ENCODE peak calls at places on chromosomes 1 and 21, in eight cellular contexts. J is right atrium auricular region; U is heart left ventricle; W is psoas muscle; S is RWPE2; Q is uterus; P is CD8-positive, alpha-beta T cell; C is choroid plexus epithelial cell. K is an unnamed sample.

GRCh38 chr1:182339684-182340083 is 51.9 kb downstream of the GLUL start:
- DNase-seq in W (no peak), U (no peak), S (no peak), C (no peak), J (no peak), Q (no peak), P (no peak), K (no peak)

GRCh38 chr1:75542818-75543570 is 67.9 kb downstream of the SLC44A5 start:
- DNase-seq in Q (no peak), S (no peak), P (no peak), U (no peak), J (no peak), W (no peak), C (peak), K (no peak)

GRCh38 chr1:59595774-59596173 is 219.0 kb upstream of the HOOK1 start:
- DNase-seq in Q (no peak), U (no peak), W (no peak), C (peak), S (no peak), J (no peak), P (no peak), K (no peak)

GRCh38 chr1:46302091-46303037 is 1.1 kb downstream of the LRRC41 start:
- DNase-seq in W (peak), C (peak), Q (peak), J (no peak), S (no peak), U (peak), P (peak), K (peak)

GRCh38 chr1:8116892-8117262 is 90.8 kb upstream of the ERRFI1 start:
- DNase-seq in W (peak), P (no peak), Q (peak), U (peak), J (peak), S (no peak), C (peak), K (no peak)

GRCh38 chr21:41691205-41692203 is 75.3 kb downstream of the RIPK4 start:
- DNase-seq in S (no peak), J (no peak), C (no peak), P (no peak), Q (no peak), W (no peak), U (no peak), K (no peak)

GRCh38 chr1:201405484-201405831 is 6.3 kb upstream of the LAD1 start:
- DNase-seq in S (no peak), W (no peak), Q (no peak), P (no peak), J (no peak), C (no peak), U (no peak), K (peak)

GRCh38 chr1:213783273-213783672 is 204.5 kb upstream of the PROX1 start:
- DNase-seq in S (no peak), C (no peak), Q (no peak), P (no peak), J (no peak), U (no peak), W (no peak), K (no peak)

GRCh38 chr1:239662950-239663349 is 276.6 kb downstream of the CHRM3 start:
- DNase-seq in Q (no peak), J (no peak), P (no peak), U (no peak), C (no peak), W (no peak), S (no peak), K (no peak)

GRCh38 chr1:38551318-38551717 is 308.3 kb downstream of the RRAGC start:
- DNase-seq in U (no peak), W (no peak), P (no peak), J (no peak), S (no peak), Q (no peak), C (no peak), K (no peak)

GRCh38 chr1:240030236-240030635 is 61.4 kb upstream of the FMN2 start:
- DNase-seq in W (no peak), S (no peak), Q (no peak), J (no peak), U (no peak), P (no peak), C (peak), K (no peak)

GRCh38 chr1:60547821-60548220 is 474.3 kb upstream of the C1orf87 start:
- DNase-seq in J (no peak), C (no peak), U (no peak), Q (no peak), S (no peak), P (no peak), W (no peak), K (no peak)

GRCh38 chr1:20343149-20343936 is 52.7 kb downstream of the VWA5B1 start:
- DNase-seq in S (no peak), Q (peak), U (peak), C (no peak), J (no peak), P (no peak), W (peak), K (peak)

GRCh38 chr1:36286802-36287201 is 19.4 kb upstream of the SH3D21 start:
- DNase-seq in P (no peak), Q (no peak), U (no peak), C (no peak), S (no peak), J (no peak), W (no peak), K (no peak)

GRCh38 chr1:95201905-95202304 is 32.1 kb upstream of the RWDD3 start:
- DNase-seq in C (no peak), Q (no peak), P (no peak), U (no peak), J (no peak), S (no peak), W (no peak), K (no peak)

GRCh38 chr1:157958280-157958679 is 35.2 kb upstream of the KIRREL1 start:
- DNase-seq in Q (no peak), C (no peak), J (no peak), W (no peak), S (no peak), P (no peak), U (no peak), K (no peak)

GRCh38 chr1:37477198-37477931 is 3.0 kb downstream of the ZC3H12A start:
- DNase-seq in S (peak), C (peak), J (peak), W (peak), P (peak), Q (no peak), U (no peak), K (peak)

GRCh38 chr1:53625766-53626520 is 113.0 kb downstream of the GLIS1 start:
- DNase-seq in Q (no peak), C (no peak), U (no peak), P (no peak), J (peak), W (no peak), S (no peak), K (no peak)

GRCh38 chr21:17081193-17081592 is 431.6 kb upstream of the CXADR start:
- DNase-seq in Q (no peak), U (no peak), C (no peak), S (no peak), J (no peak), W (no peak), P (no peak), K (no peak)

GRCh38 chr1:15334995-15335394 is 74.7 kb upstream of the EFHD2 start:
- DNase-seq in W (no peak), Q (no peak), P (no peak), S (no peak), C (no peak), U (no peak), J (no peak), K (no peak)

GRCh38 chr1:183226963-183227362 is 40.9 kb downstream of the LAMC2 start:
- DNase-seq in Q (no peak), S (no peak), P (no peak), C (no peak), J (peak), W (no peak), U (no peak), K (no peak)

GRCh38 chr1:85366391-85366790 is 90.0 kb upstream of the BCL10 start:
- DNase-seq in P (no peak), C (peak), Q (no peak), W (no peak), U (no peak), S (no peak), J (no peak), K (no peak)

GRCh38 chr1:40784141-40784770 is 669 bp downstream of the KCNQ4 start:
- DNase-seq in J (no peak), C (no peak), U (peak), Q (peak), S (no peak), W (peak), P (no peak), K (peak)

GRCh38 chr21:32463367-32463766 is 50.9 kb downstream of the EVA1C start:
- DNase-seq in J (peak), Q (peak), U (no peak), C (peak), W (no peak), S (no peak), P (no peak), K (no peak)

GRCh38 chr1:94126651-94127050 is 5.7 kb upstream of the ABCA4 start:
- DNase-seq in W (no peak), J (no peak), U (no peak), Q (no peak), C (peak), S (no peak), P (no peak), K (no peak)

GRCh38 chr1:210143465-210144062 is 89.0 kb upstream of the SERTAD4 start:
- DNase-seq in U (peak), W (peak), P (no peak), Q (peak), J (peak), S (no peak), C (peak), K (peak)

GRCh38 chr1:26994772-26995625 is 1.5 kb downstream of the TRNP1 start:
- DNase-seq in S (peak), C (no peak), P (no peak), J (no peak), U (no peak), W (no peak), Q (no peak), K (no peak)

GRCh38 chr1:210741564-210741963 is 392.4 kb downstream of the KCNH1 start:
- DNase-seq in U (no peak), W (no peak), P (no peak), J (peak), Q (no peak), S (no peak), C (no peak), K (no peak)

GRCh38 chr1:199463521-199464127 is 563.9 kb upstream of the NR5A2 start:
- DNase-seq in J (no peak), W (no peak), C (peak), P (no peak), U (no peak), Q (no peak), S (no peak), K (peak)

GRCh38 chr21:46469275-46469674 is 10.6 kb downstream of the DIP2A start:
- DNase-seq in C (no peak), P (no peak), Q (no peak), S (no peak), J (no peak), U (no peak), W (no peak), K (no peak)

GRCh38 chr1:244598611-244599010 is 54.3 kb upstream of the DESI2 start:
- DNase-seq in U (no peak), Q (no peak), P (no peak), C (no peak), J (no peak), W (no peak), S (no peak), K (no peak)

GRCh38 chr1:244601336-244601735 is 51.6 kb upstream of the DESI2 start:
- DNase-seq in J (no peak), S (no peak), P (no peak), W (no peak), Q (no peak), U (no peak), C (no peak), K (no peak)

GRCh38 chr1:244605835-244606234 is 47.1 kb upstream of the DESI2 start:
- DNase-seq in C (no peak), P (no peak), Q (no peak), U (no peak), S (no peak), W (no peak), J (no peak), K (no peak)

GRCh38 chr1:244603498-244603897 is 49.4 kb upstream of the DESI2 start:
- DNase-seq in S (no peak), Q (no peak), P (no peak), W (no peak), C (peak), J (no peak), U (no peak), K (no peak)

GRCh38 chr1:244599937-244600350 is 53.0 kb upstream of the DESI2 start:
- DNase-seq in C (peak), W (no peak), J (no peak), S (no peak), P (peak), Q (peak), U (no peak), K (no peak)
- H3K4me3 ChIP-seq in C (peak), W (no peak), J (no peak), S (no peak), P (no peak), Q (peak), U (no peak), K (no peak)

GRCh38 chr1:225572422-225572821 is 80.5 kb downstream of the ENAH start:
- DNase-seq in J (no peak), P (no peak), S (no peak), Q (no peak), C (peak), W (no peak), U (no peak), K (no peak)

GRCh38 chr1:225573216-225573615 is 79.7 kb downstream of the ENAH start:
- DNase-seq in P (no peak), C (no peak), J (no peak), Q (no peak), S (no peak), W (no peak), U (no peak), K (no peak)

GRCh38 chr1:225565845-225566244 is 87.1 kb downstream of the ENAH start:
- DNase-seq in C (peak), S (no peak), W (no peak), Q (no peak), P (no peak), J (peak), U (no peak), K (no peak)

DNA sequence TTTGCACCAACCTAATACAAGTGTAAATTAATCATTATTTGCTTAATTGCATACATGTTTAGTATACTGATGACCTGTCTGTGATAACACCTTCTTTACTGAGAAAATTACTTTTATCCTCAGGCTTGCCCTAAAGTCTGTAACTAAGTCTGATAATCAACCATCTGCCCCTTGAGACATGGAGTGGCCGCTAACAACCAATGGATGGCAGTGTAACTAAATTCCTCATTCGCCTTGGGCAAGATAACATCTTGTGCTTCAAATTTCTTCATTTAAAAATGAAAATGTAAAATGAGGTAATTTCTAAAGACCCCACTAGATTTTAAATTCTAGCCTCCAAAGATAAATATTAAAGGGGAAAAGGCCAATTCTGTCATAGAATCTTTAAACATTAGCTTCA is 85.1 kb downstream of the ENAH start:
- DNase-seq in P (no peak), U (no peak), S (no peak), J (no peak), Q (no peak), W (no peak), C (peak), K (no peak)
- TF ChIP-seq CTCF in P (no peak), U (peak), S (no peak), J (no peak), Q (no peak), W (no peak), C (peak), K (no peak)

GRCh38 chr1:247905899-247906503 is 10.6 kb downstream of the OR2W3 start:
- DNase-seq in W (no peak), S (no peak), P (no peak), C (no peak), Q (no peak), U (no peak), J (no peak), K (no peak)
- H3K4me3 ChIP-seq in W (peak), S (no peak), P (peak), C (no peak), Q (no peak), U (no peak), J (peak), K (no peak)

GRCh38 chr1:228500901-228501871 is 14.0 kb downstream of the RNF187 start:
- DNase-seq in J (peak), P (peak), Q (peak), C (peak), S (no peak), U (peak), W (peak), K (peak)
- TF ChIP-seq CTCF in J (peak), P (peak), Q (peak), C (peak), S (peak), U (peak), W (peak), K (peak)